ENCODE peak calls at places on chromosome 20, in four cellular contexts. Q, X, M and N are unnamed samples.

GRCh38 chr20:56537997-56538396 is 5.0 kb downstream of the FAM209B start:
- DNase-seq in X (no peak), M (no peak), Q (no peak), N (no peak)

GRCh38 chr20:40880063-40880715 is 148.4 kb upstream of the TOP1 start:
- DNase-seq in M (no peak), Q (peak; percentile 48), X (no peak), N (no peak)

GRCh38 chr20:47620808-47621805 is 119.4 kb downstream of the NCOA3 start:
- DNase-seq in Q (peak; percentile 63), M (no peak), X (no peak), N (no peak)

GRCh38 chr20:24637941-24638340 is 168.5 kb downstream of the SYNDIG1 start:
- DNase-seq in M (no peak), Q (no peak), X (no peak), N (no peak)

GRCh38 chr20:63064310-63064709 is 57.5 kb upstream of the BHLHE23 start:
- DNase-seq in X (no peak), Q (peak; percentile 38), M (peak; percentile 44), N (no peak)

GRCh38 chr20:1033751-1034419 is 31.8 kb upstream of the RSPO4 start:
- DNase-seq in X (no peak), Q (no peak), M (no peak), N (no peak)

GRCh38 chr20:1568166-1568490 is 10.6 kb upstream of the SIRPD start:
- DNase-seq in M (no peak), X (no peak), Q (no peak), N (no peak)

GRCh38 chr20:21003902-21004301 is 102.3 kb downstream of the LINC00237 start:
- DNase-seq in X (no peak), Q (no peak), M (no peak), N (no peak)

GRCh38 chr20:29742699-29743100 is 1514.8 kb upstream of the DEFB115 start:
- DNase-seq in M (no peak), Q (no peak), X (no peak), N (no peak)

GRCh38 chr20:2748551-2749342 is 51.7 kb downstream of the CPXM1 start:
- DNase-seq in X (no peak), Q (no peak), M (peak; percentile 59), N (no peak)

GRCh38 chr20:58716476-58717277 is 24.1 kb downstream of the NPEPL1 start:
- DNase-seq in M (peak; percentile 63), X (peak; percentile 22), Q (no peak), N (peak; percentile 3)

GRCh38 chr20:59495894-59496510 is 108.3 kb upstream of the PHACTR3 start:
- DNase-seq in M (peak; percentile 87), X (peak; percentile 63), Q (peak; percentile 64), N (peak; percentile 42)

GRCh38 chr20:33477386-33478234 is 12.3 kb upstream of the CBFA2T2 start:
- DNase-seq in M (no peak), Q (no peak), X (no peak), N (no peak)

GRCh38 chr20:60695223-60695622 is 556.8 kb upstream of the CDH4 start:
- DNase-seq in Q (no peak), M (no peak), X (no peak), N (no peak)

GRCh38 chr20:53664121-53664520 is 70.5 kb upstream of the ZNF217 start:
- DNase-seq in M (no peak), X (no peak), Q (no peak), N (no peak)

GRCh38 chr20:58811334-58811733 is 39.4 kb downstream of the GNAS-AS1 start:
- DNase-seq in M (no peak), Q (no peak), X (no peak), N (no peak)

GRCh38 chr20:4099905-4100675 is 84.7 kb upstream of the RNF24 start:
- DNase-seq in X (no peak), Q (no peak), M (no peak), N (no peak)

GRCh38 chr20:61954276-61955021 is 111.2 kb downstream of the TAF4 start:
- DNase-seq in M (peak; percentile 46), Q (no peak), X (no peak), N (no peak)

GRCh38 chr20:4998160-4998651 is 3.1 kb downstream of the SLC23A2 start:
- DNase-seq in X (no peak), Q (no peak), M (peak; percentile 16), N (no peak)

GRCh38 chr20:24667689-24668383 is 198.4 kb downstream of the SYNDIG1 start:
- DNase-seq in Q (no peak), X (no peak), M (peak; percentile 16), N (no peak)

GRCh38 chr20:46558511-46558959 is 8.1 kb upstream of the OCSTAMP start:
- DNase-seq in X (peak; percentile 35), Q (no peak), M (no peak), N (no peak)

GRCh38 chr20:37071481-37071911 is 24.3 kb downstream of the RBL1 start:
- DNase-seq in Q (peak; percentile 53), X (no peak), M (no peak), N (no peak)

GRCh38 chr20:54759589-54759988 is 284.2 kb downstream of the DOK5 start:
- DNase-seq in M (no peak), X (no peak), Q (no peak), N (no peak)

GRCh38 chr20:49310695-49311094 is 32.8 kb upstream of the ZNFX1 start:
- DNase-seq in X (no peak), Q (no peak), M (no peak), N (no peak)

GRCh38 chr20:41425180-41425884 is 58.7 kb upstream of the EMILIN3 start:
- DNase-seq in X (no peak), Q (no peak), M (no peak), N (no peak)

GRCh38 chr20:47191074-47191673 is 165.3 kb downstream of the ZMYND8 start:
- DNase-seq in Q (no peak), X (no peak), M (no peak), N (no peak)

GRCh38 chr20:40686434-40686882 is 2.6 kb downstream of the MAFB start:
- DNase-seq in Q (no peak), M (no peak), X (no peak), N (no peak)

GRCh38 chr20:8670900-8671229 is 398.0 kb upstream of the PLCB4 start:
- DNase-seq in X (no peak), M (no peak), Q (no peak), N (no peak)

GRCh38 chr20:25223179-25223661 is 24.7 kb upstream of the PYGB start:
- DNase-seq in Q (no peak), X (no peak), M (no peak), N (no peak)

GRCh38 chr20:48661575-48662473 is 166.0 kb downstream of the PREX1 start:
- DNase-seq in M (no peak), X (no peak), Q (no peak), N (no peak)

GRCh38 chr20:13841206-13841605 is 56.4 kb downstream of the NDUFAF5 start:
- DNase-seq in M (no peak), Q (no peak), X (no peak), N (no peak)

DNA sequence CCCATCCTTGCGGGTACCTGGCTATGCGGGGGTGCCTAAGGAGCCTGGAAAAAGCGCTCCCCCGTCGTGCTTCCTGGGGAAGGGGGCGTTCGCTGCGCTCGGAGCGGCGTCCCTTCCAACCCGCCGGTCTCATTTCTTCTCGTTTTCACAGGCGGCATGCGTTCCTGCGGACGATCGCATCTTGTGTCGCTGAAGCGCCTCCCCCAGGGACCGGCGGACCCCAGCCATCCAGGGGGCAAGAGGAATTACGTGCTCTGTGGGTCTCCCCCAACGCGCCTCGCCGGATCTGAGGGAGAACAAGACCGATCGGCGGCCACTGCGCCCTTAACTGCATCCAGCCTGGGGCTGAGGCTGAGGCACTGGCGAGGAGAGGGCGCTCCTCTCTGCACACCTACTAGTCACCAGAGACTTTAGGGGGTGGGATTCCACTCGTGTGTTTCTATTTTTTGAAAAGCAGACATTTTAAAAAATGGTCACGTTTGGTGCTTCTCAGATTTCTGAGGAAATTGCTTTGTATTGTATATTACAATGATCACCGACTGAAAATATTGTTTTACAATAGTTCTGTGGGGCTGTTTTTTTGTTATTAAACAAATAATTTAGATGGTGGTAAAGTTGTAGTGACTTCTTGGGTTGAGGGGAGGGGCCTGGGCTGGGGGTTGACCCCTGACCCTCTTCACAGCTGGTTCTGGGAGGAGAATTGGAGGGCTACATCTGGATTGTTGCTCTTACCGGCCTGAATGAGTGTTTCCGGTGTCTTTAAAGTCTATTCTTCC is 1.0 kb downstream of the ID1 start:
- DNase-seq in M (peak; percentile 83), X (peak; percentile 41), Q (no peak), N (peak; percentile 14)
- H3K4me1 ChIP-seq in M (peaks cover 87% of the 10 kb centered on the region), X (peaks cover 12% of the 10 kb centered on the region), Q (no peaks in the 10 kb centered on the region), N (peaks cover 16% of the 10 kb centered on the region)

DNA sequence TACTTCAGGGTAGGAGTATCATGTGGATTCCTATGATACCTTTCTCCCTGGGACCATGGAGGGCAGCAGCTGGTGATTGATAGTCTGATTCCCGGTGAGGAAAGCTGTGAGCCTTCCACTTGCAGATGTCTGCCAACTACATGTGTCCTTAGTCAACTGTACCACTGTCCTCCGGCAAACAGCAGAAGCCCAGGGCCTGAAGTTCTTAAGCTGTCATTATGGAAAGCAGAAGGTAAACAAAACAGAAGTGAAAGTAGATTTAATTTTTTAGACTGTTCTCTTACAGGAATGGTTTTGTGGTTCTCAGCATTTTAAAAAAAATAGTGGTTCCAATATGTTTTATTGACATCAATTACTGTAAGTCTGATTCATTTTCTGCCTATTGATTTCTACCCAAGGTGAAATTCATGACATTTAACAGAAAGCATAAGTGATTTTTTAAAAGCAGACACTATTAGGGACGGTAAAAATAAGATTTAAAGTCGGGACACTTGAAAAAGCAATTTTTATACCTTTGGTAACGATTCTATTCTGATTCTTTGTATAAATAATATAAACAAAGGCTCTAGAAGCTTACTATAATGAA is 36.6 kb downstream of the PTPN1 start:
- DNase-seq in Q (no peak), M (no peak), X (no peak), N (no peak)
- H3K27ac ChIP-seq in Q (no peak overlapping the region), M (peak overlapping the region; percentile 58), X (peak overlapping the region; percentile 83), N (peak overlapping the region; percentile 3)

GRCh38 chr20:11214281-11214680 is 540.5 kb upstream of the JAG1 start:
- DNase-seq in Q (no peak), X (no peak), M (no peak), N (no peak)
- TF ChIP-seq CTCF in Q (no peak), X (no peak), M (no peak), N (no peak)

GRCh38 chr20:23130622-23130916 is 44.4 kb upstream of the CD93 start:
- DNase-seq in Q (no peak), X (no peak), M (no peak), N (no peak)

GRCh38 chr20:23129256-23129655 is 43.1 kb upstream of the CD93 start:
- DNase-seq in M (no peak), X (no peak), Q (no peak), N (no peak)

GRCh38 chr20:23128461-23129125 is 42.5 kb upstream of the CD93 start:
- DNase-seq in X (no peak), M (no peak), Q (no peak), N (no peak)

GRCh38 chr20:23131766-23132165 is 45.6 kb upstream of the CD93 start:
- DNase-seq in X (peak; percentile 12), M (no peak), Q (no peak), N (no peak)

GRCh38 chr20:23129891-23130621 is 43.9 kb upstream of the CD93 start:
- DNase-seq in Q (no peak), X (no peak), M (peak; percentile 52), N (no peak)
- H3K4me1 ChIP-seq in Q (no peaks in the 10 kb centered on the region), X (peaks cover 32% of the 10 kb centered on the region), M (peaks cover 77% of the 10 kb centered on the region), N (no peaks in the 10 kb centered on the region)

GRCh38 chr20:17189976-17190710 is 36.7 kb upstream of the PCSK2 start:
- DNase-seq in X (no peak), M (no peak), Q (no peak), N (no peak)
- H3K27ac ChIP-seq in X (no peak overlapping the region), M (no peak overlapping the region), Q (no peak overlapping the region), N (no peak overlapping the region)